ENCODE peak calls at places on chromosomes 6 and 20, in five cellular contexts. W, F, R, M and Y are unnamed samples.

GRCh38 chr6:142845624-142846458 is 99.1 kb downstream of the HIVEP2 start:
- DNase-seq in W (peak), F (peak), R (peak), M (no peak), Y (peak)

GRCh38 chr6:40807484-40807883 is 220.3 kb upstream of the LRFN2 start:
- DNase-seq in F (peak), W (no peak), M (no peak), R (peak), Y (no peak)

GRCh38 chr6:50927816-50928215 is 109.1 kb downstream of the TFAP2B start:
- DNase-seq in M (no peak), W (no peak), R (no peak), F (no peak), Y (no peak)

GRCh38 chr20:19757973-19758887 is at the start of gene RIN2:
- DNase-seq in M (peak), W (peak), F (peak), R (peak), Y (peak)

GRCh38 chr6:13311155-13311554 is 17.2 kb downstream of the TBC1D7 start:
- DNase-seq in F (no peak), R (no peak), W (no peak), M (no peak), Y (no peak)

GRCh38 chr6:63527658-63528514 is 44.4 kb upstream of the LOC128125822 start:
- DNase-seq in R (peak), F (peak), W (no peak), M (no peak), Y (peak)

GRCh38 chr6:125910518-125910917 is 46.1 kb upstream of the HINT3 start:
- DNase-seq in W (no peak), R (no peak), F (peak), M (no peak), Y (peak)

GRCh38 chr6:40586800-40587201 is 363 bp downstream of the LRFN2 start:
- DNase-seq in M (no peak), W (no peak), R (no peak), F (no peak), Y (no peak)

GRCh38 chr6:125252891-125253290 is 48.9 kb downstream of the HDDC2 start:
- DNase-seq in R (no peak), W (no peak), F (peak), M (no peak), Y (peak)

GRCh38 chr6:30171677-30172471 is 8.5 kb downstream of the TRIM15 start:
- DNase-seq in F (peak), R (no peak), M (peak), W (peak), Y (no peak)

GRCh38 chr20:47150403-47151152 is 205.9 kb downstream of the ZMYND8 start:
- DNase-seq in M (peak), F (peak), R (peak), W (peak), Y (peak)

GRCh38 chr6:116531675-116532570 is 13.6 kb downstream of the TRAPPC3L start:
- DNase-seq in M (no peak), W (peak), F (peak), R (peak), Y (peak)

GRCh38 chr20:31785089-31785488 is 34.1 kb upstream of the MYLK2 start:
- DNase-seq in F (no peak), R (no peak), M (no peak), W (no peak), Y (no peak)

GRCh38 chr20:5544702-5545101 is 205.5 kb upstream of the SHLD1 start:
- DNase-seq in R (no peak), W (no peak), M (no peak), F (no peak), Y (no peak)

GRCh38 chr20:57104113-57104512 is 162.3 kb downstream of the BMP7 start:
- DNase-seq in W (no peak), R (no peak), F (no peak), M (no peak), Y (no peak)

GRCh38 chr20:45919951-45920794 is 8.2 kb upstream of the PLTP start:
- DNase-seq in R (peak), F (peak), W (no peak), M (no peak), Y (peak)

GRCh38 chr20:33781133-33781532 is 30.0 kb upstream of the CHMP4B start:
- DNase-seq in F (no peak), W (no peak), M (no peak), R (no peak), Y (no peak)

GRCh38 chr20:12762725-12763124 is 246.0 kb upstream of the SPTLC3 start:
- DNase-seq in F (no peak), W (no peak), R (no peak), M (no peak), Y (no peak)

GRCh38 chr6:136344420-136344819 is 54.8 kb upstream of the BCLAF1 start:
- DNase-seq in F (peak), R (no peak), W (no peak), M (no peak), Y (peak)

GRCh38 chr20:45926731-45927070 is 7.8 kb upstream of the PCIF1 start:
- DNase-seq in M (no peak), W (no peak), F (no peak), R (no peak), Y (no peak)

GRCh38 chr20:62776035-62776691 is 20.1 kb upstream of the MRGBP start:
- DNase-seq in F (no peak), W (no peak), R (no peak), M (no peak), Y (no peak)

GRCh38 chr6:53326372-53327016 is 22.3 kb downstream of the ELOVL5 start:
- DNase-seq in W (no peak), F (peak), R (peak), M (no peak), Y (peak)

GRCh38 chr6:99603421-99604160 is 3.0 kb upstream of the PRDM13 start:
- DNase-seq in F (no peak), W (peak), R (peak), M (no peak), Y (peak)

GRCh38 chr6:6788394-6789020 is 200.0 kb downstream of the LY86 start:
- DNase-seq in M (no peak), F (no peak), W (no peak), R (peak), Y (no peak)

DNA sequence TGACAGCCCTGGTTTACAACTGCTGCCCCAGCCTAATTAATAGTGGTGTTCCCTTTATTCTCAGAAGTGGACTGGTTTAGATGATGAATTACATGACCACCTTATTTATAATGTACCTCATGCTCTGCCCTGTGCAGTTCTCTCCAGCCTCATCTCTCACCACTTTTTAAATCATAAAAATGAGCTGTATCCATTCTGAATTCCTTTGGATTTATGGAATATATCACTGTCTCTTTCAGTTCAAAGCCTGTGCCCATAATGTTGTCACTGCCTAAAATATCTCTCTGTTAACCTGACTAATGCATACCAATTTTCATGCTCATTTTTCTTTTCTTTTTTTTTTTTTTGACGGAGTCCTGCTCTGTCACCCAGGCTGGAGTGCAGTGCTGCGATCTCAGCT is 36.9 kb downstream of the LAMA2 start:
- DNase-seq in M (no peak), R (no peak), F (no peak), W (no peak), Y (no peak)
- H3K4me3 ChIP-seq in M (no peak), R (no peak), F (peak), W (no peak), Y (no peak)

GRCh38 chr20:41669708-41670263 is 51.6 kb upstream of the CHD6 start:
- DNase-seq in R (no peak), W (no peak), F (no peak), M (no peak), Y (no peak)
- H3K18ac ChIP-seq in R (no peak), W (peak), F (no peak), M (peak), Y (no peak)

GRCh38 chr20:14979472-14979986 is 642.1 kb upstream of the FLRT3 start:
- DNase-seq in F (no peak), R (no peak), M (no peak), W (no peak), Y (no peak)

GRCh38 chr20:14986026-14986655 is 648.7 kb upstream of the FLRT3 start:
- DNase-seq in F (no peak), W (no peak), M (no peak), R (no peak), Y (no peak)

GRCh38 chr20:14986656-14987055 is 649.2 kb upstream of the FLRT3 start:
- DNase-seq in F (no peak), R (no peak), W (no peak), M (no peak), Y (no peak)

GRCh38 chr20:14984768-14985622 is 647.6 kb upstream of the FLRT3 start:
- DNase-seq in R (no peak), W (no peak), M (no peak), F (no peak), Y (no peak)

GRCh38 chr20:14984305-14984704 is 646.9 kb upstream of the FLRT3 start:
- DNase-seq in M (no peak), W (no peak), R (no peak), F (no peak), Y (no peak)
- H3K4me3 ChIP-seq in M (no peak), W (no peak), R (no peak), F (no peak), Y (no peak)

GRCh38 chr6:130970839-130971410 is 92.1 kb downstream of the EPB41L2 start:
- DNase-seq in W (no peak), F (no peak), R (no peak), M (no peak), Y (no peak)

GRCh38 chr6:130967502-130968469 is 95.3 kb downstream of the EPB41L2 start:
- DNase-seq in M (no peak), W (no peak), R (no peak), F (no peak), Y (peak)

GRCh38 chr6:130968486-130968885 is 94.6 kb downstream of the EPB41L2 start:
- DNase-seq in F (no peak), W (no peak), M (no peak), R (no peak), Y (peak)

GRCh38 chr6:130971504-130971903 is 91.5 kb downstream of the EPB41L2 start:
- DNase-seq in W (no peak), R (no peak), M (no peak), F (no peak), Y (no peak)

DNA sequence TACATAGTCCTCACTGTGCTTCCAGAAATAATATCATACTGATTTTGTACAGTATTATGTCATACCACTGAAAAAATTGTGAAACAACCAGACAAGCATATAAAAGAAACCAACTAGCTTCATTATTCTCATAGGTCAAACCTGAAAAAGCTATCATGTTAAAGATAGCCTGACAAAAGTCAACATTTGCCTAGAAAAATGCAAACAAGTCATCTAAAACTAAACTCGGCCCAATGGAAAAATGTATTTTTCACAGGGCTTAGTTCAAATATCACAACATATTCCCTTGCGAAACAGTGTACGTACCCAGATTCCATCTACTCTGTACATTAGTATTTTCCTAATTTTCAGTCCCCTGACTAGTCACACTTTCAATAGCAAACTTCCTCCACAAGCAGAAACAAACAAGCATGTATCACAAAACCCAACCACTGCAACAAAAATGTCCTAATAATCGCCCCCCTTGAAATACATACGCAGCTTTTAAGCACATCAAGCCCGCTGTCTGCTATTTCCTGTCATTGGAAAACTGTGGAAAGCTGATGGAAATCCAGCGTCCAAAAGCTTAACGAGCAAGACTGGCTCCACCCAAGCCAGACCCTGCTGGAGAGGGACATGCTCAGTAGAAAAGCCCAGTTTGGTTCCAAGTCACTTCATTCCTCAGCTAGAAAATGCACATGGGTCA is 93.1 kb downstream of the EPB41L2 start:
- DNase-seq in W (no peak), R (no peak), M (no peak), F (peak), Y (peak)
- H3K18ac ChIP-seq in W (no peak), R (no peak), M (no peak), F (peak), Y (peak)

GRCh38 chr6:105401247-105402089 is 1.4 kb downstream of the PREP start:
- DNase-seq in R (no peak), W (no peak), M (no peak), F (no peak), Y (peak)
- H3K4me3 ChIP-seq in R (peak), W (peak), M (peak), F (peak), Y (peak)